ENCODE peak calls at places on chromosomes 16 and 17, in nine cellular contexts. F is pancreas; Q is NCI-H1105 treated with DMSO at 0.1 percent for 48 hours; U is HuH-7.5; A is neural progenitor cell; P is dorsolateral prefrontal cortex; D is stimulated activated CD4-positive, alpha-beta T cell treated with anti-CD3 and anti-CD28 coated beads, Interleukin-15, amount 100 ng/mL, for 1 hour; V is skeletal muscle cell; B is left lung. L is an unnamed sample.
A peak's percentile ranks its signal among the peaks of the same experiment; 100 is the strongest.

GRCh38 chr16:83952587-83952939 is 477 bp upstream of the OSGIN1 start:
- DNase-seq in F (no peak), Q (no peak), U (no peak), A (no peak), P (no peak), D (no peak), V (no peak), B (no peak), L (no peak)

GRCh38 chr17:31136319-31136718 is 41.5 kb downstream of the NF1 start:
- DNase-seq in F (no peak), Q (no peak), U (no peak), A (no peak), P (no peak), D (no peak), V (no peak), B (no peak), L (no peak)

GRCh38 chr16:81669473-81670350 is 109.4 kb upstream of the PLCG2 start:
- DNase-seq in F (no peak), Q (no peak), U (no peak), A (no peak), P (no peak), D (no peak), V (no peak), B (no peak), L (no peak)

GRCh38 chr16:30953511-30954124 is 3.9 kb upstream of the SETD1A start:
- DNase-seq in F (peak; percentile 53), Q (peak; percentile 71), U (peak; percentile 60), A (peak; percentile 97), P (peak; percentile 68), D (peak; percentile 14), V (no peak), B (no peak), L (peak; percentile 95)

GRCh38 chr17:1109606-1110523 is 69.9 kb downstream of the ABR start:
- DNase-seq in F (no peak), Q (no peak), U (no peak), A (peak; percentile 78), P (no peak), D (peak; percentile 12), V (no peak), B (no peak), L (peak; percentile 70)

GRCh38 chr16:81939164-81940067 is 71.9 kb downstream of the SDR42E1 start:
- DNase-seq in F (no peak), Q (peak; percentile 12), U (no peak), A (peak; percentile 57), P (no peak), D (no peak), V (no peak), B (no peak), L (peak; percentile 96)

GRCh38 chr17:81923302-81924260 is 4.0 kb downstream of the MAFG start:
- DNase-seq in F (no peak), Q (no peak), U (no peak), A (peak; percentile 87), P (peak; percentile 63), D (no peak), V (peak; percentile 45), B (peak; percentile 87), L (peak; percentile 97)

GRCh38 chr16:73064227-73064995 is 16.5 kb upstream of the ZFHX3 start:
- DNase-seq in F (no peak), Q (no peak), U (no peak), A (no peak), P (no peak), D (no peak), V (no peak), B (peak; percentile 54), L (peak; percentile 69)

GRCh38 chr16:23482778-23483177 is 27.5 kb downstream of the GGA2 start:
- DNase-seq in F (no peak), Q (no peak), U (no peak), A (no peak), P (no peak), D (no peak), V (no peak), B (no peak), L (no peak)

GRCh38 chr16:3980311-3981111 is 100.0 kb upstream of the CREBBP start:
- DNase-seq in F (no peak), Q (peak; percentile 0), U (no peak), A (no peak), P (no peak), D (no peak), V (peak; percentile 57), B (no peak), L (no peak)

GRCh38 chr17:4147751-4148310 is 4.8 kb downstream of the CYB5D2 start:
- DNase-seq in F (no peak), Q (no peak), U (no peak), A (no peak), P (no peak), D (no peak), V (no peak), B (no peak), L (no peak)

GRCh38 chr17:70028397-70028796 is 46.6 kb upstream of the KCNJ16 start:
- DNase-seq in F (no peak), Q (no peak), U (no peak), A (no peak), P (no peak), D (no peak), V (no peak), B (no peak), L (no peak)

GRCh38 chr16:3026003-3026378 is 2.2 kb downstream of the THOC6 start:
- DNase-seq in F (no peak), Q (no peak), U (no peak), A (no peak), P (no peak), D (no peak), V (no peak), B (no peak), L (no peak)

GRCh38 chr17:33124185-33124584 is 132.5 kb downstream of the SPACA3 start:
- DNase-seq in F (no peak), Q (no peak), U (no peak), A (no peak), P (no peak), D (no peak), V (no peak), B (no peak), L (no peak)

GRCh38 chr17:42039794-42040763 is 10.3 kb downstream of the C17orf113 start:
- DNase-seq in F (no peak), Q (no peak), U (no peak), A (no peak), P (no peak), D (no peak), V (no peak), B (no peak), L (no peak)

GRCh38 chr17:4968166-4968915 is 724 bp upstream of the SPAG7 start:
- DNase-seq in F (no peak), Q (peak; percentile 73), U (peak; percentile 61), A (peak; percentile 90), P (no peak), D (no peak), V (no peak), B (no peak), L (peak; percentile 69)

GRCh38 chr17:61444831-61445230 is 7.4 kb upstream of the TBX4 start:
- DNase-seq in F (no peak), Q (no peak), U (peak; percentile 43), A (no peak), P (no peak), D (no peak), V (no peak), B (no peak), L (no peak)

GRCh38 chr16:48013476-48013875 is 142.3 kb downstream of the ABCC12 start:
- DNase-seq in F (no peak), Q (no peak), U (no peak), A (no peak), P (no peak), D (no peak), V (no peak), B (no peak), L (peak; percentile 58)

GRCh38 chr17:58583486-58583885 is 69.0 kb upstream of the MTMR4 start:
- DNase-seq in F (no peak), Q (no peak), U (no peak), A (no peak), P (no peak), D (no peak), V (no peak), B (no peak), L (no peak)

GRCh38 chr17:73550561-73550960 is 93.7 kb downstream of the SDK2 start:
- DNase-seq in F (no peak), Q (no peak), U (no peak), A (no peak), P (no peak), D (no peak), V (no peak), B (no peak), L (peak; percentile 76)

GRCh38 chr16:4613636-4614570 is 785 bp downstream of the UBALD1 start:
- DNase-seq in F (peak; percentile 55), Q (no peak), U (no peak), A (peak; percentile 70), P (peak; percentile 43), D (no peak), V (peak; percentile 12), B (no peak), L (peak; percentile 50)

GRCh38 chr16:89495121-89495520 is 4.8 kb upstream of the ANKRD11 start:
- DNase-seq in F (no peak), Q (no peak), U (no peak), A (no peak), P (no peak), D (no peak), V (peak; percentile 43), B (no peak), L (no peak)

GRCh38 chr16:89122322-89122831 is 28.7 kb downstream of the ACSF3 start:
- DNase-seq in F (no peak), Q (peak; percentile 52), U (peak; percentile 60), A (no peak), P (no peak), D (peak; percentile 35), V (no peak), B (peak; percentile 75), L (no peak)

GRCh38 chr17:9999948-10000695 is 95.1 kb upstream of the RCVRN start:
- DNase-seq in F (no peak), Q (no peak), U (no peak), A (no peak), P (no peak), D (no peak), V (no peak), B (no peak), L (no peak)

GRCh38 chr17:19368119-19368660 is 5.7 kb upstream of the B9D1 start:
- DNase-seq in F (no peak), Q (no peak), U (no peak), A (no peak), P (no peak), D (no peak), V (no peak), B (peak; percentile 8), L (no peak)